ENCODE peak calls at places on chromosomes 11 and 22, in seven cellular contexts. M is naive thymus-derived CD4-positive, alpha-beta T cell; R is thoracic aorta; W is left ventricle myocardium inferior; D is stomach; G is fibroblast of lung; H is lung. Y is an unnamed sample.
A peak's percentile ranks its signal among the peaks of the same experiment; 100 is the strongest.

GRCh38 chr11:67354314-67355022 is 1.1 kb upstream of the POLD4 start:
- DNase-seq in W (peak; percentile 60), R (peak; percentile 87), D (peak; percentile 68), M (no peak), G (peak; percentile 96), H (peak; percentile 68), Y (peak; percentile 96)

GRCh38 chr11:75954039-75954438 is 139.0 kb downstream of the UVRAG start:
- DNase-seq in R (no peak), G (no peak), H (no peak), D (no peak), W (no peak), M (no peak), Y (no peak)

GRCh38 chr22:29751139-29751538 is 15.7 kb downstream of the ZMAT5 start:
- DNase-seq in R (no peak), D (no peak), W (no peak), H (no peak), M (no peak), G (no peak), Y (no peak)

GRCh38 chr11:83330303-83330702 is 44.1 kb upstream of the CCDC90B start:
- DNase-seq in H (no peak), R (no peak), G (no peak), D (no peak), W (no peak), M (no peak), Y (no peak)

GRCh38 chr11:120473486-120473885 is 38.1 kb upstream of the GRIK4 start:
- DNase-seq in G (no peak), H (no peak), R (no peak), M (no peak), W (no peak), D (no peak), Y (no peak)

GRCh38 chr11:115134886-115135285 is 369.3 kb downstream of the CADM1 start:
- DNase-seq in H (no peak), M (no peak), W (no peak), D (no peak), G (no peak), R (no peak), Y (no peak)

GRCh38 chr11:30919389-30920172 is 333.4 kb upstream of the MPPED2 start:
- DNase-seq in D (no peak), W (no peak), M (no peak), R (no peak), G (peak; percentile 1), H (no peak), Y (no peak)

GRCh38 chr11:11155962-11156815 is 196.9 kb downstream of the CSNK2A3 start:
- DNase-seq in H (no peak), D (no peak), G (no peak), R (no peak), M (peak; percentile 64), W (no peak), Y (no peak)

GRCh38 chr22:30250039-30250565 is 3.5 kb upstream of the LIF start:
- DNase-seq in G (no peak), R (no peak), W (no peak), D (no peak), H (no peak), M (no peak), Y (no peak)

GRCh38 chr22:36486619-36487384 is 5.4 kb upstream of the TXN2 start:
- DNase-seq in H (peak; percentile 36), M (peak; percentile 64), W (no peak), R (no peak), D (peak; percentile 53), G (peak; percentile 61), Y (no peak)

GRCh38 chr11:124841186-124841585 is 24.0 kb upstream of the ROBO3 start:
- DNase-seq in R (no peak), G (no peak), M (no peak), D (no peak), H (no peak), W (no peak), Y (no peak)

GRCh38 chr11:124846058-124846719 is 19.0 kb upstream of the ROBO3 start:
- DNase-seq in H (no peak), R (no peak), D (no peak), W (no peak), G (no peak), M (no peak), Y (no peak)

GRCh38 chr11:124840666-124841065 is 24.6 kb upstream of the ROBO3 start:
- DNase-seq in G (no peak), M (no peak), W (no peak), D (no peak), R (no peak), H (no peak), Y (no peak)

GRCh38 chr11:124844664-124845079 is 20.6 kb upstream of the ROBO3 start:
- DNase-seq in G (no peak), R (no peak), W (no peak), D (no peak), M (no peak), H (no peak), Y (no peak)

GRCh38 chr11:124843616-124843910 is 21.7 kb upstream of the ROBO3 start:
- DNase-seq in R (no peak), H (no peak), M (no peak), D (no peak), G (no peak), W (no peak), Y (no peak)
- H3K4me3 ChIP-seq in R (no peak overlapping the region), H (no peak overlapping the region), M (no peak overlapping the region), D (no peak overlapping the region), G (no peak overlapping the region), W (no peak overlapping the region), Y (no peak overlapping the region)

DNA sequence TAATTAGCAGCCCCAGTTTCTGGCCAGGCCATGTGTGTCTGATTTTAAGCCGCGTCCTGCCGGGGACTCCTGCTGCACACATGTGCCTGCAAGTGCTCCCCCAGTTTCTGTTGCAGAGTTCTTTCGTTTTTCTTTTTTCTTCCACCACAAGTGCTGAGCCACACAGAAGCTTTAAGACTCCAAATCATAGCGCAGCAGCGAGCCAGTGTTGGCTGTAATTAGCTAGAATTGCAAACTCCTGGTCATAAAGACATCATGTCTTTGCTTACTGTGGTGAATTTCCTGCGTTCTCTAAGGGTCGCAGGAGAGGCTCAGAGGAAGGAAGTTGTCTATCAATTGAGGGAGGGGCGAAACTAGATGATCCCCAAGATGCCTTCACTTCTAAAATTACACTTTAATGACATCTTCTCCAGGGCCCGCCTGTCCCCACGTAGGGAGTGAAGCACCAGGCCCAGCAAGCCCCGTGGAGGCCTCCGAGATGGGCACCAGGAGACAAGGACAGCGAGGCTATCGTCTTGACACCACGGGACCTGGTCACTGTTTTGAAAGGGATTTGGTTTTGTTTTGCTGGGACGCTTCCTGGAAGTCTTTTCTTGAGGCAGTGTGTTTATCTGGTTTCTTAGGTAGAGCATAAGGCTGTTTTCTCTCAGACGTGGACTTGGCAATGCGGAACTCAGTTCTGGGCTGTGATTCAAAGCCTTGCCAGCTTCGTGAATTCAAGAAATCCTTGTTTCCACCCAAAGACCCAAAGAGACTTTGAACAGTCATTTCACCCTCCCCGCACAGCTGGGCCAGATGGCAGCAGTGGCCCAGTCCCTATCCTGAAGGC is 71.8 kb downstream of the UBASH3B start:
- DNase-seq in R (no peak), H (no peak), M (peak; percentile 54), G (no peak), W (no peak), D (no peak), Y (no peak)
- H3K4me1 ChIP-seq in R (no peaks in the 10 kb centered on the region), H (peaks cover 8% of the 10 kb centered on the region), M (peaks cover 64% of the 10 kb centered on the region), G (peaks cover 31% of the 10 kb centered on the region), W (peaks cover 25% of the 10 kb centered on the region), D (peaks cover 12% of the 10 kb centered on the region), Y (no peaks in the 10 kb centered on the region)

GRCh38 chr11:124841765-124842700 is 23.2 kb upstream of the ROBO3 start:
- DNase-seq in R (no peak), G (no peak), H (peak; percentile 57), W (no peak), M (no peak), D (no peak), Y (no peak)
- H3K27me3 ChIP-seq in R (peaks cover 50% of the 10 kb centered on the region), G (peaks cover 75% of the 10 kb centered on the region), H (peaks cover 3% of the 10 kb centered on the region), W (peaks cover 95% of the 10 kb centered on the region), M (peaks cover 22% of the 10 kb centered on the region), D (peaks cover 18% of the 10 kb centered on the region), Y (peaks cover 91% of the 10 kb centered on the region)

GRCh38 chr11:59243633-59244032 is 30.9 kb upstream of the MPEG1 start:
- DNase-seq in R (no peak), M (no peak), G (no peak), D (no peak), W (no peak), H (no peak), Y (no peak)

GRCh38 chr11:59249535-59249934 is 36.8 kb upstream of the MPEG1 start:
- DNase-seq in R (no peak), G (no peak), M (no peak), D (no peak), H (no peak), W (no peak), Y (no peak)

GRCh38 chr11:59253001-59253400 is 40.3 kb upstream of the MPEG1 start:
- DNase-seq in W (no peak), R (no peak), D (no peak), H (no peak), G (no peak), M (no peak), Y (no peak)

DNA sequence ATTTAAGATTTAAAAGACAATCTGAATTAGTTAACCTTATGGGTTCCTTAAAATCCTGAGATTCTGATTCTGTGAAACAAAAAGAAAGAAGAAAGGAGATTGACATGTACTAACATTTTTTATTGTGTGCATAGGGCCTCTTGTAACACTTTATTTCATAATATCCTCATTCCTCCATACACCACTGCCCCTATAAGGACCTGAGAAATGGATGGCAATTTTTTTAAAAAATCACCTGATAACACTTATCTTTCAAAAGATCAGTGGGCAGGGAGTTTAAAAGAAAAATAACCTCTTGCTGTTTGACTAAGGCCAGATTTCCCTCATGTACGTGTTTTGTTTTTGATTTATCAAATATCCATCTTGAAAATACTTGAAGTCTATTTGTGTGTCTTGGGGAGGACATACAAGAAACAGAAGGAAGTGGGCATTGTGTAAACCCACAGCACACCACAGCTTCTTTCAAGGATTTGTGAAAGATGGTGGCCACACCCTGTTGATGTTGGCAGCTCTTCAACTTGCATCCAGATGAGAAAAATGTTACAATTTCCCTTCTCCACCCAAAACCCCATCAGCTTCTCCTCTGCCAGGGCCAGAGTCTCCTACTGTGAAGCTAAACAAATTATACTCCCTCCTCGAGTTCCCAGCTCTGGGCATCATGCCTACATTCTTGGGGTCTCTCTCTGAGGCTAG is 35.0 kb upstream of the MPEG1 start:
- DNase-seq in M (peak; percentile 29), R (no peak), D (no peak), H (peak; percentile 56), W (peak; percentile 38), G (peak; percentile 81), Y (no peak)
- H3K4me3 ChIP-seq in M (no peak overlapping the region), R (no peak overlapping the region), D (no peak overlapping the region), H (no peak overlapping the region), W (no peak overlapping the region), G (no peak overlapping the region), Y (no peak overlapping the region)

GRCh38 chr11:121892863-121893262 is 223.2 kb downstream of the BLID start:
- DNase-seq in W (no peak), M (no peak), R (no peak), H (no peak), D (no peak), G (peak; percentile 29), Y (no peak)
- H3K4me1 ChIP-seq in W (peaks cover 25% of the 10 kb centered on the region), M (no peaks in the 10 kb centered on the region), R (peaks cover 30% of the 10 kb centered on the region), H (no peaks in the 10 kb centered on the region), D (peaks cover 23% of the 10 kb centered on the region), G (peaks cover 14% of the 10 kb centered on the region), Y (peaks cover 32% of the 10 kb centered on the region)

Y was measured in tibial artery.